ENCODE peak calls at places on chromosomes 6 and 20, in eight cellular contexts. One of them, this sample, is unnamed.

GRCh38 chr6:18047406-18047805 is 60.0 kb upstream of the KIF13A start:
- DNase-seq in effector memory CD8-positive, alpha-beta T cell: no peak
- DNase-seq in AG09309: no peak
- DNase-seq in HS-27A: no peak
- DNase-seq in activated effector memory CD4-positive, alpha-beta T cell treated with Interleukin-2 at 50 U/mL for 16 hours: no peak
- DNase-seq in ureter: peak
- DNase-seq in stimulated activated CD4-positive, alpha-beta T cell treated with anti-CD3 and anti-CD28 coated beads, Interleukin-4, amount 100 ng/mL, for 24 hours: no peak
- DNase-seq in naive B cell: no peak
- DNase-seq in this sample: peak

GRCh38 chr6:44487611-44488010 is 100.1 kb downstream of the CDC5L start:
- DNase-seq in effector memory CD8-positive, alpha-beta T cell: no peak
- DNase-seq in AG09309: no peak
- DNase-seq in HS-27A: no peak
- DNase-seq in activated effector memory CD4-positive, alpha-beta T cell treated with Interleukin-2 at 50 U/mL for 16 hours: no peak
- DNase-seq in ureter: no peak
- DNase-seq in stimulated activated CD4-positive, alpha-beta T cell treated with anti-CD3 and anti-CD28 coated beads, Interleukin-4, amount 100 ng/mL, for 24 hours: no peak
- DNase-seq in naive B cell: no peak
- DNase-seq in this sample: no peak

GRCh38 chr20:4604580-4604979 is 117.1 kb upstream of the PRND start:
- DNase-seq in effector memory CD8-positive, alpha-beta T cell: no peak
- DNase-seq in AG09309: no peak
- DNase-seq in HS-27A: no peak
- DNase-seq in activated effector memory CD4-positive, alpha-beta T cell treated with Interleukin-2 at 50 U/mL for 16 hours: no peak
- DNase-seq in ureter: no peak
- DNase-seq in stimulated activated CD4-positive, alpha-beta T cell treated with anti-CD3 and anti-CD28 coated beads, Interleukin-4, amount 100 ng/mL, for 24 hours: no peak
- DNase-seq in naive B cell: no peak
- DNase-seq in this sample: no peak

GRCh38 chr20:9705722-9706476 is 133.0 kb downstream of the PAK5 start:
- DNase-seq in effector memory CD8-positive, alpha-beta T cell: no peak
- DNase-seq in AG09309: no peak
- DNase-seq in HS-27A: no peak
- DNase-seq in activated effector memory CD4-positive, alpha-beta T cell treated with Interleukin-2 at 50 U/mL for 16 hours: no peak
- DNase-seq in ureter: no peak
- DNase-seq in stimulated activated CD4-positive, alpha-beta T cell treated with anti-CD3 and anti-CD28 coated beads, Interleukin-4, amount 100 ng/mL, for 24 hours: no peak
- DNase-seq in naive B cell: no peak
- DNase-seq in this sample: no peak

GRCh38 chr6:100370265-100370664 is 94.5 kb downstream of the SIM1 start:
- DNase-seq in effector memory CD8-positive, alpha-beta T cell: no peak
- DNase-seq in AG09309: no peak
- DNase-seq in HS-27A: no peak
- DNase-seq in activated effector memory CD4-positive, alpha-beta T cell treated with Interleukin-2 at 50 U/mL for 16 hours: no peak
- DNase-seq in ureter: no peak
- DNase-seq in stimulated activated CD4-positive, alpha-beta T cell treated with anti-CD3 and anti-CD28 coated beads, Interleukin-4, amount 100 ng/mL, for 24 hours: no peak
- DNase-seq in naive B cell: no peak
- DNase-seq in this sample: peak

GRCh38 chr20:20710847-20711315 is 1.6 kb downstream of the RALGAPA2 start:
- DNase-seq in effector memory CD8-positive, alpha-beta T cell: peak
- DNase-seq in AG09309: no peak
- DNase-seq in HS-27A: no peak
- DNase-seq in activated effector memory CD4-positive, alpha-beta T cell treated with Interleukin-2 at 50 U/mL for 16 hours: peak
- DNase-seq in ureter: peak
- DNase-seq in stimulated activated CD4-positive, alpha-beta T cell treated with anti-CD3 and anti-CD28 coated beads, Interleukin-4, amount 100 ng/mL, for 24 hours: peak
- DNase-seq in naive B cell: peak
- DNase-seq in this sample: no peak

GRCh38 chr6:6543181-6543879 is 45.2 kb upstream of the LY86 start:
- DNase-seq in effector memory CD8-positive, alpha-beta T cell: no peak
- DNase-seq in AG09309: no peak
- DNase-seq in HS-27A: no peak
- DNase-seq in activated effector memory CD4-positive, alpha-beta T cell treated with Interleukin-2 at 50 U/mL for 16 hours: no peak
- DNase-seq in ureter: no peak
- DNase-seq in stimulated activated CD4-positive, alpha-beta T cell treated with anti-CD3 and anti-CD28 coated beads, Interleukin-4, amount 100 ng/mL, for 24 hours: no peak
- DNase-seq in naive B cell: no peak
- DNase-seq in this sample: no peak

GRCh38 chr6:37283786-37284185 is 25.8 kb upstream of the TMEM217 start:
- DNase-seq in effector memory CD8-positive, alpha-beta T cell: no peak
- DNase-seq in AG09309: no peak
- DNase-seq in HS-27A: no peak
- DNase-seq in activated effector memory CD4-positive, alpha-beta T cell treated with Interleukin-2 at 50 U/mL for 16 hours: no peak
- DNase-seq in ureter: peak
- DNase-seq in stimulated activated CD4-positive, alpha-beta T cell treated with anti-CD3 and anti-CD28 coated beads, Interleukin-4, amount 100 ng/mL, for 24 hours: no peak
- DNase-seq in naive B cell: no peak
- DNase-seq in this sample: peak

GRCh38 chr6:18595774-18596528 is 208.8 kb downstream of the RNF144B start:
- DNase-seq in effector memory CD8-positive, alpha-beta T cell: peak
- DNase-seq in AG09309: peak
- DNase-seq in HS-27A: peak
- DNase-seq in activated effector memory CD4-positive, alpha-beta T cell treated with Interleukin-2 at 50 U/mL for 16 hours: no peak
- DNase-seq in ureter: peak
- DNase-seq in stimulated activated CD4-positive, alpha-beta T cell treated with anti-CD3 and anti-CD28 coated beads, Interleukin-4, amount 100 ng/mL, for 24 hours: peak
- DNase-seq in naive B cell: peak
- DNase-seq in this sample: peak

GRCh38 chr6:140048202-140048790 is 673.8 kb upstream of the CITED2 start:
- DNase-seq in effector memory CD8-positive, alpha-beta T cell: no peak
- DNase-seq in AG09309: no peak
- DNase-seq in HS-27A: no peak
- DNase-seq in activated effector memory CD4-positive, alpha-beta T cell treated with Interleukin-2 at 50 U/mL for 16 hours: no peak
- DNase-seq in ureter: no peak
- DNase-seq in stimulated activated CD4-positive, alpha-beta T cell treated with anti-CD3 and anti-CD28 coated beads, Interleukin-4, amount 100 ng/mL, for 24 hours: no peak
- DNase-seq in naive B cell: no peak
- DNase-seq in this sample: no peak

GRCh38 chr6:130944486-130944885 is 117.3 kb downstream of the SMLR1 start:
- DNase-seq in effector memory CD8-positive, alpha-beta T cell: no peak
- DNase-seq in AG09309: no peak
- DNase-seq in HS-27A: no peak
- DNase-seq in activated effector memory CD4-positive, alpha-beta T cell treated with Interleukin-2 at 50 U/mL for 16 hours: no peak
- DNase-seq in ureter: no peak
- DNase-seq in stimulated activated CD4-positive, alpha-beta T cell treated with anti-CD3 and anti-CD28 coated beads, Interleukin-4, amount 100 ng/mL, for 24 hours: no peak
- DNase-seq in naive B cell: no peak
- DNase-seq in this sample: no peak

This sample was measured in fibroblast of the aortic adventitia.